ENCODE peak calls at places on chromosomes 7 and 10, in nine cellular contexts. N is stimulated activated CD4-positive, alpha-beta T cell treated with anti-CD3 and anti-CD28 coated beads, Interleukin-2, amount 100 ng/mL, for 48 hours; P is Daoy; E is nucleus accumbens; W is activated effector memory CD4-positive, alpha-beta T cell treated with Interleukin-2 at 50 U/mL for 16 hours; O is M059J; V is brain microvascular endothelial cell; C is lung; I is T1000. H is an unnamed sample.

GRCh38 chr7:1755783-1756626 is 85.9 kb downstream of the ELFN1 start:
- DNase-seq in N (no peak), P (no peak), E (no peak), W (no peak), O (no peak), V (no peak), C (no peak), I (no peak), H (no peak)

GRCh38 chr7:113256883-113257531 is 138.7 kb upstream of the SMIM30 start:
- DNase-seq in N (no peak), P (no peak), E (no peak), W (no peak), O (no peak), V (no peak), C (no peak), I (no peak), H (no peak)

GRCh38 chr10:71243756-71244637 is 31.6 kb downstream of the UNC5B start:
- DNase-seq in N (no peak), P (no peak), E (no peak), W (no peak), O (no peak), V (no peak), C (no peak), I (no peak), H (no peak)

GRCh38 chr7:27944626-27945025 is 204.7 kb downstream of the TAX1BP1 start:
- DNase-seq in N (no peak), P (no peak), E (no peak), W (no peak), O (no peak), V (no peak), C (no peak), I (no peak), H (no peak)

GRCh38 chr7:125391921-125392320 is 462.3 kb upstream of the POT1 start:
- DNase-seq in N (no peak), P (no peak), E (no peak), W (no peak), O (no peak), V (no peak), C (no peak), I (no peak), H (no peak)

GRCh38 chr7:7438851-7439250 is 96.8 kb downstream of the COL28A1 start:
- DNase-seq in N (no peak), P (peak; percentile 88), E (no peak), W (no peak), O (peak; percentile 96), V (peak; percentile 97), C (no peak), I (peak; percentile 81), H (peak; percentile 96)

GRCh38 chr7:8129323-8129659 is 132.7 kb downstream of the ICA1 start:
- DNase-seq in N (no peak), P (no peak), E (no peak), W (no peak), O (no peak), V (no peak), C (no peak), I (no peak), H (no peak)

GRCh38 chr10:31606841-31607240 is 287.8 kb downstream of the ZEB1 start:
- DNase-seq in N (no peak), P (no peak), E (no peak), W (no peak), O (no peak), V (no peak), C (no peak), I (no peak), H (no peak)

GRCh38 chr10:83289373-83289772 is 849.9 kb upstream of the GHITM start:
- DNase-seq in N (no peak), P (no peak), E (no peak), W (no peak), O (no peak), V (no peak), C (no peak), I (no peak), H (no peak)